ENCODE peak calls at places on chromosomes 2 and 18, in ten cellular contexts. E is iPS-NIHi11; U is stimulated activated CD8-positive, alpha-beta memory T cell treated with anti-CD3 and anti-CD28 coated beads, Interleukin-15, amount 100 ng/mL, for 24 hours; S is esophagus squamous epithelium; T is kidney tubule cell; H is mucosa of gallbladder; A is chondrocyte; D is KG1; F is NCI-H1436 treated with DMSO at 0.1 percent for 48 hours; X is SIG-M5. J is an unnamed sample.

GRCh38 chr2:227163998-227164744 is at the start of the genes COL4A3 and COL4A4:
- DNase-seq in E (peak), U (no peak), S (no peak), T (peak), H (peak), A (no peak), D (no peak), F (no peak), X (no peak), J (peak)

GRCh38 chr18:73201940-73202339 is 334.2 kb upstream of the NETO1 start:
- DNase-seq in E (no peak), U (no peak), S (no peak), T (peak), H (no peak), A (no peak), D (no peak), F (no peak), X (no peak), J (no peak)

GRCh38 chr2:43818761-43819160 is 19.9 kb downstream of the ABCG5 start:
- DNase-seq in E (no peak), U (no peak), S (no peak), T (peak), H (peak), A (no peak), D (no peak), F (no peak), X (no peak), J (no peak)

GRCh38 chr2:173657996-173658717 is 303.5 kb downstream of the CDCA7 start:
- DNase-seq in E (no peak), U (no peak), S (no peak), T (peak), H (no peak), A (no peak), D (no peak), F (no peak), X (no peak), J (no peak)

GRCh38 chr2:45253151-45253550 is 243.9 kb upstream of the SIX2 start:
- DNase-seq in E (no peak), U (no peak), S (no peak), T (no peak), H (no peak), A (no peak), D (no peak), F (no peak), X (no peak), J (no peak)

GRCh38 chr2:169462896-169463695 is 16.2 kb upstream of the BBS5 start:
- DNase-seq in E (no peak), U (no peak), S (no peak), T (no peak), H (no peak), A (no peak), D (no peak), F (no peak), X (no peak), J (no peak)

GRCh38 chr2:199987586-199987985 is 32.2 kb downstream of the MAIP1 start:
- DNase-seq in E (no peak), U (no peak), S (no peak), T (no peak), H (no peak), A (no peak), D (no peak), F (no peak), X (no peak), J (no peak)

GRCh38 chr2:86831537-86831936 is 30.1 kb downstream of the CD8B start:
- DNase-seq in E (no peak), U (no peak), S (no peak), T (no peak), H (no peak), A (no peak), D (no peak), F (no peak), X (no peak), J (no peak)

GRCh38 chr2:137254081-137254480 is 488.7 kb downstream of the THSD7B start:
- DNase-seq in E (no peak), U (no peak), S (no peak), T (peak), H (no peak), A (no peak), D (no peak), F (no peak), X (no peak), J (no peak)

J was measured in prostate gland.